ENCODE peak calls at places on chromosomes 11 and 22, in five cellular contexts. E is CD4-positive, alpha-beta memory T cell; U is neural progenitor cell; G is left lung; Q is body of pancreas. P is an unnamed sample.
A peak's percentile ranks its signal among the peaks of the same experiment; 100 is the strongest.

GRCh38 chr11:59866397-59866796 is at the start of gene TCN1:
- DNase-seq in E (no peak), U (no peak), G (no peak), Q (peak; percentile 37), P (no peak)

GRCh38 chr11:111730871-111731591 is 35.2 kb downstream of the PPP2R1B start:
- DNase-seq in E (no peak), U (no peak), G (no peak), Q (peak; percentile 84), P (peak; percentile 48)

GRCh38 chr22:42236848-42237247 is 33.6 kb downstream of the TCF20 start:
- DNase-seq in E (no peak), U (no peak), G (no peak), Q (no peak), P (no peak)

GRCh38 chr11:11929920-11930319 is 78.5 kb downstream of the DKK3 start:
- DNase-seq in E (no peak), U (no peak), G (no peak), Q (no peak), P (no peak)

GRCh38 chr22:35349704-35350538 is 31.0 kb upstream of the HMOX1 start:
- DNase-seq in E (no peak), U (peak; percentile 45), G (peak; percentile 36), Q (no peak), P (peak; percentile 58)

GRCh38 chr11:64861227-64861970 is 16.9 kb upstream of the CDC42BPG start:
- DNase-seq in E (peak; percentile 50), U (no peak), G (no peak), Q (no peak), P (no peak)

GRCh38 chr11:74321487-74322188 is 10.2 kb upstream of the P4HA3 start:
- DNase-seq in E (peak; percentile 17), U (peak; percentile 41), G (no peak), Q (peak; percentile 13), P (peak; percentile 62)

GRCh38 chr22:50718352-50718709 is 19.7 kb upstream of the ACR start:
- DNase-seq in E (no peak), U (no peak), G (no peak), Q (no peak), P (no peak)

GRCh38 chr11:78492973-78493372 is 75.4 kb upstream of the GAB2 start:
- DNase-seq in E (no peak), U (no peak), G (no peak), Q (no peak), P (no peak)

GRCh38 chr11:128424867-128425285 is 162.5 kb downstream of the ETS1 start:
- DNase-seq in E (no peak), U (no peak), G (no peak), Q (peak; percentile 82), P (no peak)

GRCh38 chr11:102476812-102477211 is 24.2 kb upstream of the TMEM123 start:
- DNase-seq in E (peak; percentile 23), U (peak; percentile 23), G (peak; percentile 41), Q (peak; percentile 83), P (no peak)

GRCh38 chr11:78045851-78046485 is 17.7 kb upstream of the THRSP start:
- DNase-seq in E (peak; percentile 82), U (peak; percentile 86), G (peak; percentile 76), Q (peak; percentile 80), P (peak; percentile 86)

GRCh38 chr11:9225748-9226298 is 39.3 kb downstream of the DENND5A start:
- DNase-seq in E (no peak), U (no peak), G (no peak), Q (no peak), P (no peak)

GRCh38 chr11:67644042-67644441 is 4.5 kb upstream of the TBX10 start:
- DNase-seq in E (no peak), U (peak; percentile 55), G (peak; percentile 14), Q (no peak), P (no peak)

GRCh38 chr11:113867843-113868503 is 7.4 kb downstream of the USP28 start:
- DNase-seq in E (no peak), U (no peak), G (no peak), Q (no peak), P (no peak)

GRCh38 chr11:117634756-117635593 is 162.0 kb downstream of the DSCAML1 start:
- DNase-seq in E (no peak), U (no peak), G (no peak), Q (no peak), P (no peak)

GRCh38 chr11:108511851-108512474 is 13.8 kb upstream of the POGLUT3 start:
- DNase-seq in E (no peak), U (no peak), G (no peak), Q (no peak), P (peak; percentile 42)

GRCh38 chr11:95257596-95257995 is 26.6 kb upstream of the SESN3 start:
- DNase-seq in E (no peak), U (no peak), G (no peak), Q (no peak), P (no peak)

GRCh38 chr11:69309800-69310280 is 15.9 kb downstream of the MYEOV start:
- DNase-seq in E (no peak), U (no peak), G (no peak), Q (no peak), P (no peak)

GRCh38 chr11:77370217-77370616 is 68.7 kb upstream of the GDPD4 start:
- DNase-seq in E (no peak), U (no peak), G (no peak), Q (no peak), P (no peak)

GRCh38 chr11:23211221-23211620 is 350.9 kb upstream of the CCDC179 start:
- DNase-seq in E (no peak), U (no peak), G (no peak), Q (no peak), P (no peak)

GRCh38 chr22:42881982-42882656 is 25.0 kb upstream of the ARFGAP3 start:
- DNase-seq in E (no peak), U (no peak), G (no peak), Q (peak; percentile 95), P (no peak)

GRCh38 chr22:44080936-44081853 is 57.1 kb downstream of the PARVB start:
- DNase-seq in E (peak; percentile 59), U (peak; percentile 92), G (peak; percentile 75), Q (peak; percentile 79), P (peak; percentile 88)

GRCh38 chr22:26461188-26461810 is 22.3 kb downstream of the HPS4 start:
- DNase-seq in E (peak; percentile 22), U (peak; percentile 86), G (no peak), Q (peak; percentile 56), P (peak; percentile 76)

GRCh38 chr11:74011360-74012071 is 2.6 kb upstream of the UCP3 start:
- DNase-seq in E (peak; percentile 66), U (no peak), G (no peak), Q (no peak), P (peak; percentile 34)

GRCh38 chr11:67195971-67196418 is 70.3 kb upstream of the GRK2 start:
- DNase-seq in E (no peak), U (peak; percentile 5), G (no peak), Q (no peak), P (no peak)

GRCh38 chr22:47443836-47444745 is 681.6 kb downstream of the TBC1D22A start:
- DNase-seq in E (no peak), U (no peak), G (no peak), Q (no peak), P (no peak)

GRCh38 chr22:47444746-47445065 is 682.3 kb downstream of the TBC1D22A start:
- DNase-seq in E (no peak), U (no peak), G (no peak), Q (no peak), P (no peak)

GRCh38 chr22:47445212-47445611 is 682.8 kb downstream of the TBC1D22A start:
- DNase-seq in E (no peak), U (no peak), G (no peak), Q (no peak), P (no peak)

GRCh38 chr22:47445716-47446290 is 683.4 kb downstream of the TBC1D22A start:
- DNase-seq in E (no peak), U (no peak), G (no peak), Q (no peak), P (no peak)

DNA sequence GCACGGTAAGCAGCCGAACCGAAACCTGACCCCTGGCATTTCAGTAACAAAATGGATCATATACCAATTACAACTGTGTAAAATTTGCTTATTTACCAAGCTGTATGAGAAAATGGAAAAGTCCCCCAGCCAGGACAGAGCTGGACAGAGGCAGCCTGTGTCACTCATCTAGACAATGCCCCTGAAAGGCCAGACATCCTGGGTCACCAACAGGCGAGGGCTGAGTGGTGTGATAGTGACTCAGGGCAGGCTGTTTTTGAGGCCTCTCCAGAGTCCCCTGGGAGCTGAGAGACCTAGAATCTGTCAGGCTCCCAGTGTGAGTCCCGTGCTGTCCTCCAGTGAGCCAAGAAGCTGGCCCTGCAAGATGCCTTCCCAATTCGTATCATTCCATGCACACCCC is 680.4 kb downstream of the TBC1D22A start:
- DNase-seq in E (no peak), U (no peak), G (no peak), Q (no peak), P (no peak)
- H3K9me3 ChIP-seq in E (no peaks in the 10 kb centered on the region), U (peaks cover 23% of the 10 kb centered on the region), G (peaks cover 24% of the 10 kb centered on the region), Q (no peaks in the 10 kb centered on the region), P (peaks cover 9% of the 10 kb centered on the region)

GRCh38 chr22:22396741-22397291 is 111.7 kb downstream of the ZNF280B start:
- DNase-seq in E (no peak), U (no peak), G (no peak), Q (no peak), P (no peak)
- H3K4me3 ChIP-seq in E (no peak overlapping the region), U (no peak overlapping the region), G (no peak overlapping the region), Q (no peak overlapping the region), P (no peak overlapping the region)

DNA sequence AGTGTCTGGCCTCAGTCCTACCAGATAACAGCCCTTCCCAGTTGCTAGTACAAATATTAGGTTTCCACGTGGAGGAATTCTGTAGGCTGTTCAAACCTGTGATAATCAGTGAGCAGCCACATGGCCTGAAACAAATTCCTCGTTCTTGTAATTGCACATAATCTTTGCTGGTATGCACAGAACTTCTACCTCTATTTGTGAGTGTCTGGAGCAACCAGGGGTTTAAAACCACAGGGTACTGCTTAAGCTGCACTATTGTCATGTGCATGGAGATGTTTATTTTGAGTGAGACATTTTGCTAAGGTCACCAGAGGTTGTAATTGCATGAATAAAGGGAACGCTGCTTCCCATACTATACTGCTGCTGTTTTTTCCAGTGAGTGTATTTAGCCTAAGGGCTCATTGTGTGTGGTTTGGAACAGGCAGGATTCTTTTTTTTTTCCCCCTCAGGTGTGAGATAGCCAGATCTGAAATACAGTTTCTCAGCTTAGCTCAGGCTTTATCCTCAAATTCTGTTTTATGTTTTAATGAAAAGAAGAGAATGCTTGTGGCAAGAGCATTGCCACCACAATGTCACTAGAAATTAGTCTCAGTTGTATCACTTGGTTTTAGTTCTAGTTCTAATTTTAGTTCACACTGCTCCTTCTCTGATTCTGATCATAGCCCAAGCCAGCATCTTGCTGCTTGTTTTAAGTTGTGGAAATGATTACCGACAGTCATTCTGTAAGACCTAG is 60.5 kb downstream of the CYB5R2 start:
- DNase-seq in E (no peak), U (peak; percentile 69), G (no peak), Q (peak; percentile 48), P (peak; percentile 46)
- H3K9me3 ChIP-seq in E (no peaks in the 10 kb centered on the region), U (no peaks in the 10 kb centered on the region), G (no peaks in the 10 kb centered on the region), Q (no peaks in the 10 kb centered on the region), P (no peaks in the 10 kb centered on the region)

DNA sequence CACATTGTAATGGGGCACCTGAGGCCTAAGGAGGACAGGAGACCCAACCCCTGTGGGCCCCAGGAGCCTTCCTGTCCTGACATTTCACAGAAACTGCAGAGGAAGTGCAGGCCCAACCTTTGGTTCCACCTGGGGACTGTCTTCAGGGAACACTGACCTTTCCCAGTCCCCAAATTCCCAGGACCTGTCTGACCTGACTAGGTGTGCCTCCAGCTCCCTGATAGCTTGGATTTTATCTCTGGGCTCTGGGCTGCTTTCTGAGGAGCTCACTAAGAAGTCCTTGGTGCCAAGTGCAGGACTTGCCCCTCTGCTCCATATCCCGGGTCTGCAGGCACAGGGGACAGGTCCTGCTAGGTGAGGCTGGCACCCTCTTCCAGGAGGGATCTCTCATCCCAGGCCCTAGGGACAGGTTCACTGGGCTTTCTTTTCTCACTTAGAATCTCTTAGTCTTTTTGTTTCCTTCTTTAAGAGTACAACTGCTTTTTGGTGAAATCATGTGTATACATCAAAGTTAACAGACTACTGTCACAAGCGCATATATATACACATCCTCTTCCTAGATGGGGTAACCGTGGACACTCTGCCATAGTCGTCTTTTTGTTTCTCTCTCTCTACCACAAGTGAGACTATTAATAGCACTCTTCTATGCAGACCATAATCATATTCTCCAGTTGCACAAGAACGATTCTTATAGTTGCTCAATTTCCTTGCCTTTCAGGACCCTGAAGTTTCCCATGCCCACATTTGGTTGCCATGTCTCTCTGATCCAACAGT is 72.0 kb upstream of the IGLL5 start:
- DNase-seq in E (no peak), U (no peak), G (no peak), Q (no peak), P (no peak)
- H3K4me3 ChIP-seq in E (no peak overlapping the region), U (no peak overlapping the region), G (no peak overlapping the region), Q (no peak overlapping the region), P (no peak overlapping the region)

P was measured in adipocyte.